ENCODE peak calls at places on chromosomes 1 and 21, in seven cellular contexts. D is AG04450, W is foreskin fibroblast, J is A549, N is GM23338, G is fibroblast of mammary gland, L is heart right ventricle. V is an unnamed sample.

GRCh38 chr1:22420456-22421053 is 31.1 kb upstream of the ZBTB40 start:
- DNase-seq in D (peak), W (peak), J (peak), N (peak), G (peak), L (peak), V (peak)

GRCh38 chr1:201732351-201732750 is 96.6 kb upstream of the IPO9 start:
- DNase-seq in D (no peak), W (no peak), J (no peak), N (no peak), G (peak), L (no peak), V (no peak)

GRCh38 chr1:96944743-96945142 is 223.2 kb downstream of the PTBP2 start:
- DNase-seq in D (no peak), W (no peak), J (no peak), N (no peak), G (no peak), L (no peak), V (no peak)

GRCh38 chr1:100543640-100544039 is 5.7 kb downstream of the GPR88 start:
- DNase-seq in D (no peak), W (no peak), J (no peak), N (peak), G (no peak), L (no peak), V (peak)

GRCh38 chr1:16068356-16069270 is 4.8 kb downstream of the FAM131C start:
- DNase-seq in D (no peak), W (peak), J (no peak), N (no peak), G (peak), L (peak), V (no peak)

GRCh38 chr1:65190229-65190628 is 42.2 kb downstream of the AK4 start:
- DNase-seq in D (no peak), W (no peak), J (no peak), N (no peak), G (no peak), L (no peak), V (no peak)

GRCh38 chr1:118979754-118980270 is 8.3 kb downstream of the TBX15 start:
- DNase-seq in D (no peak), W (no peak), J (no peak), N (peak), G (no peak), L (no peak), V (no peak)

GRCh38 chr1:107830546-107830945 is 134.4 kb downstream of the VAV3 start:
- DNase-seq in D (no peak), W (no peak), J (no peak), N (peak), G (no peak), L (no peak), V (no peak)

GRCh38 chr1:38084700-38085099 is 38.1 kb upstream of the POU3F1 start:
- DNase-seq in D (no peak), W (no peak), J (no peak), N (no peak), G (no peak), L (peak), V (no peak)

GRCh38 chr1:85313888-85314696 is 37.7 kb upstream of the BCL10 start:
- DNase-seq in D (peak), W (peak), J (no peak), N (no peak), G (peak), L (no peak), V (no peak)

GRCh38 chr1:6440198-6441126 is 15.9 kb downstream of the ESPN start:
- DNase-seq in D (no peak), W (no peak), J (no peak), N (peak), G (peak), L (no peak), V (peak)

GRCh38 chr1:116923421-116923820 is 13.7 kb downstream of the PTGFRN start:
- DNase-seq in D (no peak), W (no peak), J (no peak), N (no peak), G (peak), L (no peak), V (no peak)

GRCh38 chr21:32414579-32415358 is 2.3 kb downstream of the EVA1C start:
- DNase-seq in D (no peak), W (peak), J (no peak), N (no peak), G (peak), L (no peak), V (peak)

GRCh38 chr1:246037832-246038231 is 469.2 kb downstream of the SMYD3 start:
- DNase-seq in D (no peak), W (no peak), J (no peak), N (no peak), G (no peak), L (no peak), V (no peak)

GRCh38 chr1:74822851-74823443 is 90.0 kb downstream of the TYW3 start:
- DNase-seq in D (no peak), W (no peak), J (no peak), N (no peak), G (no peak), L (no peak), V (no peak)

GRCh38 chr1:215321802-215322201 is 239.3 kb downstream of the KCNK2 start:
- DNase-seq in D (no peak), W (peak), J (no peak), N (no peak), G (no peak), L (no peak), V (no peak)

GRCh38 chr1:212918751-212919150 is 31.6 kb upstream of the VASH2 start:
- DNase-seq in D (no peak), W (no peak), J (no peak), N (no peak), G (no peak), L (no peak), V (no peak)

GRCh38 chr21:17781524-17781923 is 37.6 kb downstream of the C21orf91 start:
- DNase-seq in D (no peak), W (no peak), J (no peak), N (no peak), G (no peak), L (no peak), V (no peak)

GRCh38 chr1:168709896-168710305 is 19.1 kb downstream of the DPT start:
- DNase-seq in D (no peak), W (peak), J (peak), N (no peak), G (peak), L (no peak), V (peak)

GRCh38 chr1:233443040-233443439 is 115.5 kb downstream of the MAP3K21 start:
- DNase-seq in D (no peak), W (no peak), J (no peak), N (no peak), G (peak), L (no peak), V (no peak)

GRCh38 chr21:42332557-42332956 is 17.3 kb upstream of the TFF3 start:
- DNase-seq in D (no peak), W (no peak), J (no peak), N (no peak), G (no peak), L (no peak), V (no peak)

GRCh38 chr1:77670330-77670729 is 12.1 kb downstream of the ZZZ3 start:
- DNase-seq in D (no peak), W (no peak), J (no peak), N (no peak), G (no peak), L (no peak), V (no peak)

GRCh38 chr1:15436881-15437449 is 1.3 kb upstream of the CTRC start:
- DNase-seq in D (no peak), W (no peak), J (no peak), N (no peak), G (no peak), L (no peak), V (no peak)

GRCh38 chr1:24309762-24310485 is 9.2 kb upstream of the GRHL3 start:
- DNase-seq in D (no peak), W (no peak), J (no peak), N (no peak), G (peak), L (no peak), V (no peak)

GRCh38 chr1:12600880-12601633 is 17.0 kb downstream of the DHRS3 start:
- DNase-seq in D (no peak), W (no peak), J (peak), N (peak), G (peak), L (peak), V (no peak)

GRCh38 chr1:225486856-225487255 is 59.0 kb upstream of the LBR start:
- DNase-seq in D (no peak), W (no peak), J (no peak), N (no peak), G (no peak), L (no peak), V (no peak)

GRCh38 chr1:199945591-199945990 is 81.9 kb upstream of the NR5A2 start:
- DNase-seq in D (no peak), W (no peak), J (no peak), N (no peak), G (no peak), L (no peak), V (no peak)

GRCh38 chr1:89605692-89606091 is 27.2 kb upstream of the LRRC8C start:
- DNase-seq in D (no peak), W (peak), J (no peak), N (no peak), G (peak), L (no peak), V (no peak)

GRCh38 chr1:234611799-234612351 is 1.9 kb upstream of the IRF2BP2 start:
- DNase-seq in D (no peak), W (no peak), J (no peak), N (no peak), G (no peak), L (peak), V (no peak)

GRCh38 chr1:3135073-3135745 is 66.2 kb downstream of the PRDM16 start:
- DNase-seq in D (no peak), W (no peak), J (no peak), N (no peak), G (no peak), L (no peak), V (no peak)

GRCh38 chr21:27225142-27225541 is 258.3 kb upstream of the ADAMTS5 start:
- DNase-seq in D (no peak), W (no peak), J (no peak), N (no peak), G (peak), L (no peak), V (no peak)

GRCh38 chr1:25117233-25117823 is 115.0 kb downstream of the SYF2 start:
- DNase-seq in D (no peak), W (no peak), J (no peak), N (peak), G (no peak), L (no peak), V (no peak)

GRCh38 chr1:35958558-35958957 is 27.7 kb downstream of the AGO3 start:
- DNase-seq in D (no peak), W (no peak), J (no peak), N (no peak), G (no peak), L (no peak), V (no peak)

GRCh38 chr1:240999826-241000225 is 357.2 kb downstream of the RGS7 start:
- DNase-seq in D (no peak), W (no peak), J (no peak), N (peak), G (no peak), L (no peak), V (no peak)

GRCh38 chr1:110262846-110263631 is 52.9 kb downstream of the KCNC4 start:
- DNase-seq in D (no peak), W (no peak), J (no peak), N (no peak), G (no peak), L (no peak), V (no peak)
- TF ChIP-seq CTCF in D (no peak), W (no peak), J (no peak), N (no peak), G (no peak), L (no peak), V (no peak)

DNA sequence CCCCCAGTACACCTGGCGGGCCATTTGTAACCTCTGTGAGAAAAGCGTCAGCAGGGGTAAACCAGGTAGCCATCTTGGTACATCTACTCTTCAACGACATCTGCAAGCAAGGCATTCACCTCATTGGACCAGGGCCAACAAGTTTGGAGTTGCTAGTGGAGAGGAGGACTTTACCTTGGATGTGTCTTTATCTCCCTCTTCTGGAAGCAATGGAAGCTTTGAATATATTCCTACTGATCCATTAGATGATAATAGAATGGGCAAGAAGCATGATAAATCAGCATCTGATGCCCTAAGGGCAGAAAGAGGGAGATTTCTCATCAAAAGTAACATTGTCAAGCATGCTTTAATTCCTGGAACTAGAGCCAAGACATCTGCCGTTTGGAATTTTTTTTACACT is 2.5 kb downstream of the ZBED6 start:
- DNase-seq in D (no peak), W (no peak), J (no peak), N (no peak), G (no peak), L (no peak), V (peak)
- TF ChIP-seq CTCF in D (peak), W (no peak), J (no peak), N (no peak), G (no peak), L (no peak), V (peak)

GRCh38 chr1:206079130-206079529 is 26.2 kb downstream of the RHEX start:
- DNase-seq in D (no peak), W (no peak), J (no peak), N (no peak), G (no peak), L (no peak), V (no peak)

GRCh38 chr1:206075786-206076725 is 23.1 kb downstream of the RHEX start:
- DNase-seq in D (no peak), W (peak), J (no peak), N (peak), G (peak), L (no peak), V (no peak)

GRCh38 chr1:206080421-206080820 is 27.4 kb downstream of the RHEX start:
- DNase-seq in D (no peak), W (no peak), J (no peak), N (no peak), G (no peak), L (no peak), V (no peak)

GRCh38 chr1:206070627-206071304 is 17.8 kb downstream of the RHEX start:
- DNase-seq in D (no peak), W (no peak), J (no peak), N (no peak), G (no peak), L (no peak), V (no peak)

GRCh38 chr1:206074839-206075238 is 21.9 kb downstream of the RHEX start:
- DNase-seq in D (no peak), W (no peak), J (no peak), N (no peak), G (no peak), L (no peak), V (no peak)
- TF ChIP-seq CTCF in D (no peak), W (no peak), J (no peak), N (no peak), G (no peak), L (no peak), V (no peak)

DNA sequence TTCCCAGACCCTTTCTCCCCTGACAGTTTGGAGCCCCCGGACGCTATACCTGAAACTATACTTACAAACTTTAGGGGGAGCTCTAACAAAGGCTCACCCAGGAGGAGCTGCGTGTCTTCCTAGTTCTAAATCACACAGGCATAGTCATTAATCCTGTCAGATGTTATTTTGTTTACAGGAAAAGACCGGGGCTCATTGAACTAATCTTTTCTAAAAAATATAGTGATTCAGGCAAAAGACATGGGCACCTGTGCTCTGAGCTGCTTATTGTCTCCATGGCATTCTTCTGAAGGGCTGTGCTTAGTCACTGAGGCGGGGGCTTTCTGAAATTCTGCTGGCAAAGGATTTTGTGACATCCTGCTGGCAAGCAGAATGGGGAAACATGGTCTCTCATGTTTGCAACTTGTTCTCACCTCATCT is 1577.0 kb downstream of the NCAM2 start:
- DNase-seq in D (no peak), W (no peak), J (no peak), N (peak), G (no peak), L (no peak), V (peak)
- TF ChIP-seq CTCF in D (no peak), W (no peak), J (no peak), N (peak), G (no peak), L (no peak), V (peak)

GRCh38 chr1:27522860-27523665 is 33.1 kb upstream of the WASF2 start:
- DNase-seq in D (no peak), W (no peak), J (no peak), N (peak), G (peak), L (peak), V (no peak)
- TF ChIP-seq CTCF in D (peak), W (no peak), J (peak), N (peak), G (peak), L (no peak), V (peak)

GRCh38 chr21:44074315-44074958 is 32.8 kb upstream of the PWP2 start:
- DNase-seq in D (no peak), W (no peak), J (no peak), N (no peak), G (no peak), L (no peak), V (no peak)

GRCh38 chr21:44072111-44072510 is 35.1 kb upstream of the PWP2 start:
- DNase-seq in D (no peak), W (no peak), J (no peak), N (no peak), G (no peak), L (no peak), V (no peak)

GRCh38 chr21:44070391-44070790 is 36.8 kb upstream of the PWP2 start:
- DNase-seq in D (no peak), W (no peak), J (no peak), N (no peak), G (no peak), L (no peak), V (no peak)

GRCh38 chr21:44067011-44067839 is 40.0 kb upstream of the PWP2 start:
- DNase-seq in D (no peak), W (no peak), J (no peak), N (no peak), G (peak), L (no peak), V (peak)

GRCh38 chr21:44071359-44072104 is 35.7 kb upstream of the PWP2 start:
- DNase-seq in D (no peak), W (no peak), J (no peak), N (peak), G (no peak), L (no peak), V (no peak)
- TF ChIP-seq CTCF in D (no peak), W (no peak), J (no peak), N (peak), G (no peak), L (no peak), V (no peak)

GRCh38 chr1:111139234-111139955 is 498 bp downstream of the DRAM2 start:
- DNase-seq in D (no peak), W (peak), J (peak), N (peak), G (peak), L (no peak), V (peak)
- TF ChIP-seq CTCF in D (no peak), W (no peak), J (no peak), N (no peak), G (no peak), L (no peak), V (no peak)

GRCh38 chr1:94741510-94741909 is 78.6 kb upstream of the SLC44A3 start:
- DNase-seq in D (no peak), W (no peak), J (no peak), N (no peak), G (peak), L (no peak), V (no peak)
- TF ChIP-seq CTCF in D (no peak), W (no peak), J (no peak), N (no peak), G (peak), L (no peak), V (peak)